ENCODE peak calls at places on chromosomes 1 and 21, in ten cellular contexts. T is stromal cell of bone marrow; D is stimulated activated CD4-positive, alpha-beta T cell treated with anti-CD3 and anti-CD28 coated beads, Interleukin-4, amount 100 ng/mL, for 1 hour; G is occipital lobe; E is pons; R is activated CD8-positive, alpha-beta memory T cell treated with anti-CD3 and anti-CD28 coated beads for 4 hours; Y is naive thymus-derived CD8-positive, alpha-beta T cell; O is HCEC 1CT; W is AG10803; M is iPS-NIHi11. I is an unnamed sample.

GRCh38 chr1:178497903-178498478 is 1.2 kb upstream of the CLEC20A start:
- DNase-seq in R (no peak), G (no peak), T (no peak), O (no peak), M (no peak), D (no peak), E (no peak), Y (no peak), W (no peak), I (no peak)

GRCh38 chr1:234848972-234849641 is 239.1 kb upstream of the IRF2BP2 start:
- DNase-seq in W (peak), Y (no peak), O (peak), G (no peak), M (no peak), T (peak), E (peak), D (no peak), R (no peak), I (no peak)

GRCh38 chr21:42556476-42556875 is 42.8 kb downstream of the SLC37A1 start:
- DNase-seq in D (no peak), E (no peak), R (no peak), Y (no peak), T (no peak), W (no peak), O (no peak), G (no peak), M (no peak), I (no peak)

GRCh38 chr1:81832573-81832972 is 31.8 kb downstream of the ADGRL2 start:
- DNase-seq in W (peak), E (no peak), D (no peak), R (no peak), M (no peak), G (no peak), Y (no peak), O (peak), T (peak), I (peak)

GRCh38 chr1:4796161-4796998 is 142.0 kb downstream of the AJAP1 start:
- DNase-seq in G (no peak), Y (no peak), T (no peak), W (no peak), O (no peak), M (no peak), R (no peak), E (no peak), D (no peak), I (no peak)

GRCh38 chr1:183807549-183808168 is 2.7 kb downstream of the RGL1 start:
- DNase-seq in M (no peak), O (peak), E (no peak), D (no peak), T (no peak), R (no peak), W (peak), Y (no peak), G (no peak), I (no peak)

GRCh38 chr1:22850681-22851080 is 122.0 kb downstream of the LACTBL1 start:
- DNase-seq in G (peak), Y (no peak), R (no peak), M (no peak), D (no peak), O (no peak), E (peak), T (no peak), W (no peak), I (no peak)

GRCh38 chr21:25350056-25350455 is 257.2 kb downstream of the MRPL39 start:
- DNase-seq in R (no peak), W (peak), G (no peak), O (peak), Y (no peak), M (peak), E (no peak), D (peak), T (no peak), I (peak)

I was measured in hepatocyte.